ENCODE peak calls at places on chromosomes 6 and 20, in ten cellular contexts. G, B, R, J, L, W, U, O, P and E are unnamed samples. For H3K4me1, the result is how much of the 10 kb centered on the place peaks cover.

GRCh38 chr20:41047279-41047974 is 18.8 kb downstream of the TOP1 start:
- DNase-seq in G (no peak), B (no peak), R (no peak), J (no peak), L (no peak), W (no peak), U (no peak), O (no peak), P (peak), E (no peak)

GRCh38 chr20:63690001-63690897 is 6.2 kb upstream of the TNFRSF6B start:
- DNase-seq in G (no peak), B (no peak), R (no peak), J (no peak), L (no peak), W (no peak), U (no peak), O (no peak), P (no peak), E (no peak)

GRCh38 chr6:3022765-3023662 is 23.3 kb downstream of the NQO2 start:
- DNase-seq in G (no peak), B (no peak), R (no peak), J (peak), L (no peak), W (no peak), U (peak), O (no peak), P (peak), E (peak)

GRCh38 chr20:61805781-61806180 is 259.9 kb downstream of the TAF4 start:
- DNase-seq in G (peak), B (no peak), R (no peak), J (no peak), L (no peak), W (no peak), U (no peak), O (no peak), P (no peak), E (no peak)

GRCh38 chr6:41002168-41002567 is 36.9 kb downstream of the UNC5CL start:
- DNase-seq in G (no peak), B (no peak), R (no peak), J (no peak), L (no peak), W (no peak), U (no peak), O (no peak), P (no peak), E (no peak)

GRCh38 chr20:50400705-50401045 is 109.5 kb upstream of the PTPN1 start:
- DNase-seq in G (no peak), B (no peak), R (no peak), J (no peak), L (no peak), W (no peak), U (no peak), O (no peak), P (no peak), E (no peak)

GRCh38 chr20:62568045-62568389 is 74.3 kb upstream of the SLCO4A1 start:
- DNase-seq in G (no peak), B (no peak), R (no peak), J (no peak), L (no peak), W (no peak), U (no peak), O (no peak), P (no peak), E (no peak)

GRCh38 chr20:60060593-60060992 is 102.4 kb downstream of the CDH26 start:
- DNase-seq in G (no peak), B (no peak), R (peak), J (no peak), L (no peak), W (peak), U (no peak), O (no peak), P (no peak), E (no peak)

GRCh38 chr6:89044988-89045387 is 35.6 kb upstream of the PNRC1 start:
- DNase-seq in G (peak), B (no peak), R (no peak), J (no peak), L (no peak), W (peak), U (peak), O (no peak), P (no peak), E (no peak)

GRCh38 chr20:42277203-42277602 is 659.0 kb upstream of the CHD6 start:
- DNase-seq in G (no peak), B (no peak), R (no peak), J (no peak), L (no peak), W (no peak), U (no peak), O (no peak), P (no peak), E (no peak)

GRCh38 chr20:32252189-32252588 is 25.3 kb upstream of the KIF3B start:
- DNase-seq in G (no peak), B (no peak), R (no peak), J (no peak), L (no peak), W (no peak), U (no peak), O (no peak), P (no peak), E (peak)

GRCh38 chr20:59752101-59752586 is 147.8 kb downstream of the PHACTR3 start:
- DNase-seq in G (peak), B (peak), R (no peak), J (no peak), L (no peak), W (no peak), U (no peak), O (no peak), P (no peak), E (no peak)

GRCh38 chr6:829646-830045 is 136.7 kb upstream of the EXOC2 start:
- DNase-seq in G (no peak), B (no peak), R (no peak), J (no peak), L (no peak), W (no peak), U (no peak), O (no peak), P (no peak), E (no peak)

GRCh38 chr6:107132330-107132954 is 17.1 kb upstream of the BEND3 start:
- DNase-seq in G (no peak), B (no peak), R (no peak), J (no peak), L (peak), W (no peak), U (no peak), O (peak), P (peak), E (peak)

GRCh38 chr6:47047479-47048411 is 5.6 kb upstream of the ADGRF1 start:
- DNase-seq in G (no peak), B (peak), R (no peak), J (no peak), L (peak), W (no peak), U (peak), O (peak), P (peak), E (peak)

GRCh38 chr20:23397961-23398360 is 23.3 kb downstream of the NAPB start:
- DNase-seq in G (no peak), B (no peak), R (no peak), J (no peak), L (peak), W (no peak), U (no peak), O (no peak), P (peak), E (no peak)

GRCh38 chr20:63519765-63520593 is 586 bp upstream of the PPDPF start:
- DNase-seq in G (peak), B (peak), R (no peak), J (peak), L (peak), W (peak), U (peak), O (peak), P (peak), E (no peak)

GRCh38 chr6:35280903-35281302 is 16.7 kb upstream of the DEF6 start:
- DNase-seq in G (no peak), B (no peak), R (peak), J (no peak), L (peak), W (no peak), U (no peak), O (no peak), P (no peak), E (no peak)

GRCh38 chr20:53040678-53041674 is 68.8 kb downstream of the TSHZ2 start:
- DNase-seq in G (no peak), B (no peak), R (peak), J (no peak), L (peak), W (no peak), U (peak), O (no peak), P (peak), E (no peak)

GRCh38 chr20:54468082-54468481 is 7.3 kb upstream of the DOK5 start:
- DNase-seq in G (no peak), B (no peak), R (no peak), J (no peak), L (peak), W (no peak), U (no peak), O (no peak), P (peak), E (no peak)

GRCh38 chr20:45489083-45489531 is 19.6 kb downstream of the WFDC2 start:
- DNase-seq in G (no peak), B (no peak), R (no peak), J (no peak), L (peak), W (no peak), U (no peak), O (peak), P (peak), E (no peak)

GRCh38 chr6:87274660-87275273 is 47.6 kb upstream of the SMIM8 start:
- DNase-seq in G (no peak), B (no peak), R (no peak), J (no peak), L (peak), W (no peak), U (no peak), O (no peak), P (peak), E (no peak)

GRCh38 chr6:141521440-141521839 is 611.3 kb upstream of the GJE1 start:
- DNase-seq in G (no peak), B (no peak), R (no peak), J (no peak), L (peak), W (no peak), U (no peak), O (peak), P (peak), E (no peak)

GRCh38 chr20:24589381-24589780 is 120.0 kb downstream of the SYNDIG1 start:
- DNase-seq in G (no peak), B (no peak), R (no peak), J (no peak), L (no peak), W (no peak), U (no peak), O (no peak), P (no peak), E (no peak)

GRCh38 chr6:11229267-11230043 is 3.0 kb downstream of the NEDD9 start:
- DNase-seq in G (no peak), B (no peak), R (no peak), J (no peak), L (peak), W (no peak), U (no peak), O (peak), P (peak), E (no peak)
- H3K4me1 ChIP-seq in G (half or more), B (under half), R (under half), J (under half), L (under half), W (half or more), U (under half), O (under half), P (under half), E (half or more)

GRCh38 chr6:110039364-110039995 is 61.4 kb downstream of the GPR6 start:
- DNase-seq in G (peak), B (peak), R (peak), J (peak), L (peak), W (peak), U (peak), O (peak), P (peak), E (peak)
- H3K4me3 ChIP-seq in G (peak), B (no peak), R (peak), J (peak), L (peak), W (peak), U (peak), O (peak), P (no peak), E (peak)

DNA sequence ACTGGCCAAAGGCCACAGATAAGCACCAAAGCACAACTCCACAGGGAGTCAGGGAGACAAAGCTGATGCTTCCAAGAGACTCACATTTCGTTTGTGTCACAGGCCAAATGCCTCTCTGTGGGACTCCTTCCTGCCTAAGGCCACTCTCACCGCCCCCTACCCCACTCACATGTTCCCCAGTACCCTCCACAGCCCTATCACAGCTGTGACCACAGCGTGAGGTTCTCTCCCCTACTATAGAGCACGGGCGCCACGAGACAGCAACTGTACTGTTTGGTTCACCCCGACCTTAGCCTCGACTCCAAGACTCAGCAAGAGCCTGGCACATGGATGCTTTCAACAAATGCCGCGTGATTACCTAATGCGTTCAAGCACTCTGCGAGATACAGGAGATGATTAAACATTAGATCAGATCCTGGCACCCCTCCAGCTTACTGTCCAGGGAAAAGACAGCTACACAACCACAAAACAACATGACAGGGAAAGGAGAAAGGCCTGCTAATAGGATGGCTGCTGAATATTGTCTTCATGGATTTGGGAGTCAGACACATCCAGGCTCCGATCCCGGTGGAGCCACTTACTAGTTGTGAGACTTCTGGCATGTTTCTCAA is 105.5 kb downstream of the AGPAT4 start:
- DNase-seq in G (no peak), B (no peak), R (no peak), J (no peak), L (peak), W (no peak), U (peak), O (peak), P (peak), E (no peak)
- H3K27ac ChIP-seq in G (no peak), B (no peak), R (no peak), J (no peak), L (peak), W (no peak), U (no peak), O (peak), P (peak), E (no peak)

GRCh38 chr6:81049425-81050042 is 702.9 kb downstream of the TENT5A start:
- DNase-seq in G (no peak), B (no peak), R (no peak), J (no peak), L (peak), W (no peak), U (no peak), O (no peak), P (peak), E (no peak)

GRCh38 chr6:81051952-81052351 is 700.5 kb downstream of the TENT5A start:
- DNase-seq in G (no peak), B (no peak), R (no peak), J (no peak), L (no peak), W (no peak), U (no peak), O (no peak), P (no peak), E (no peak)

GRCh38 chr6:81054011-81054410 is 698.5 kb downstream of the TENT5A start:
- DNase-seq in G (no peak), B (no peak), R (no peak), J (no peak), L (no peak), W (no peak), U (no peak), O (no peak), P (peak), E (no peak)
- H3K4me1 ChIP-seq in G (under half), B (under half), R (under half), J (under half), L (under half), W (under half), U (under half), O (under half), P (under half), E (under half)